ENCODE peak calls at places on chromosomes 16 and 17, in four cellular contexts. F is foreskin fibroblast, Q is lung, Z is AG04450. W is an unnamed sample.

GRCh38 chr16:50309527-50310307 is 43.4 kb downstream of the ADCY7 start:
- DNase-seq in F (no peak), Q (no peak), Z (no peak), W (no peak)

GRCh38 chr16:73058616-73059409 is 10.9 kb upstream of the ZFHX3 start:
- DNase-seq in F (peak), Q (no peak), Z (no peak), W (no peak)

GRCh38 chr16:1065466-1066128 is 7.0 kb upstream of the SSTR5 start:
- DNase-seq in Q (no peak), Z (no peak), F (no peak), W (no peak)

GRCh38 chr16:2513405-2514332 is at the start of gene ATP6V0C:
- DNase-seq in Q (peak), F (peak), Z (peak), W (peak)

GRCh38 chr16:87845213-87845612 is 24.1 kb downstream of the SLC7A5 start:
- DNase-seq in Z (no peak), Q (no peak), F (no peak), W (no peak)

GRCh38 chr16:12903325-12904040 is 2.1 kb downstream of the SHISA9 start:
- DNase-seq in F (peak), Q (no peak), Z (no peak), W (no peak)

GRCh38 chr17:193841-194806 is 12.7 kb upstream of the DOC2B start:
- DNase-seq in Z (no peak), Q (no peak), F (no peak), W (no peak)

GRCh38 chr16:81661082-81661481 is 118.0 kb upstream of the PLCG2 start:
- DNase-seq in Q (no peak), F (no peak), Z (no peak), W (no peak)

GRCh38 chr16:17470871-17471744 is at the start of gene XYLT1:
- DNase-seq in Q (peak), F (peak), Z (peak), W (peak)

GRCh38 chr16:67013823-67014640 is 14.9 kb upstream of the CBFB start:
- DNase-seq in F (peak), Q (peak), Z (no peak), W (peak)

GRCh38 chr16:49811630-49812334 is 44.1 kb downstream of the ZNF423 start:
- DNase-seq in F (peak), Q (no peak), Z (no peak), W (peak)

GRCh38 chr17:27362503-27362902 is 68.6 kb downstream of the WSB1 start:
- DNase-seq in F (no peak), Z (no peak), Q (no peak), W (no peak)

GRCh38 chr17:40901981-40902862 is 17.2 kb upstream of the KRT20 start:
- DNase-seq in F (peak), Q (no peak), Z (no peak), W (peak)

GRCh38 chr17:27390540-27390939 is 65.7 kb upstream of the KSR1 start:
- DNase-seq in F (no peak), Q (no peak), Z (no peak), W (no peak)

GRCh38 chr16:89087922-89088321 is 5.7 kb upstream of the ACSF3 start:
- DNase-seq in F (no peak), Q (no peak), Z (no peak), W (no peak)

GRCh38 chr16:50245417-50246298 is 20.7 kb upstream of the ADCY7 start:
- DNase-seq in Z (no peak), F (peak), Q (peak), W (peak)

GRCh38 chr17:67717192-67717623 is 528 bp upstream of the NOL11 start:
- DNase-seq in F (peak), Q (no peak), Z (no peak), W (peak)

GRCh38 chr16:6331770-6332169 is 1000.9 kb upstream of the RBFOX1 start:
- DNase-seq in Q (no peak), Z (no peak), F (no peak), W (no peak)

GRCh38 chr17:19260958-19261357 is 23.8 kb downstream of the EPN2 start:
- DNase-seq in Q (no peak), Z (no peak), F (no peak), W (no peak)

GRCh38 chr17:27532269-27533067 is 76.2 kb downstream of the KSR1 start:
- DNase-seq in Z (peak), F (peak), Q (peak), W (peak)

GRCh38 chr17:46832945-46833839 is 14.7 kb upstream of the WNT3 start:
- DNase-seq in Q (no peak), Z (peak), F (peak), W (peak)

GRCh38 chr16:81204794-81205680 is 33.5 kb upstream of the BCO1 start:
- DNase-seq in Q (no peak), Z (peak), F (peak), W (peak)

GRCh38 chr17:45262516-45263476 is 902 bp upstream of the SPATA32 start:
- DNase-seq in Z (no peak), Q (no peak), F (peak), W (peak)

GRCh38 chr17:13182450-13182849 is 164.6 kb upstream of the ELAC2 start:
- DNase-seq in Z (no peak), Q (no peak), F (no peak), W (no peak)

GRCh38 chr17:71978435-71978834 is 142.4 kb upstream of the SOX9 start:
- DNase-seq in Z (no peak), Q (no peak), F (no peak), W (no peak)

GRCh38 chr17:41383690-41384089 is 1.6 kb upstream of the KRT34 start:
- DNase-seq in Z (no peak), F (no peak), Q (no peak), W (no peak)

GRCh38 chr17:77877674-77878355 is 80.7 kb upstream of the TNRC6C start:
- DNase-seq in F (no peak), Z (no peak), Q (no peak), W (no peak)

GRCh38 chr17:18314059-18314730 is 599 bp downstream of the TOP3A start:
- DNase-seq in F (peak), Q (no peak), Z (no peak), W (peak)

GRCh38 chr17:78364436-78365281 is 4.8 kb upstream of the SOCS3 start:
- DNase-seq in F (no peak), Q (no peak), Z (no peak), W (peak)

GRCh38 chr17:35051183-35051578 is 12.3 kb downstream of the RFFL start:
- DNase-seq in F (no peak), Z (no peak), Q (no peak), W (no peak)

GRCh38 chr17:2181206-2181983 is 122.2 kb downstream of the SMG6 start:
- DNase-seq in F (peak), Z (peak), Q (peak), W (peak)

GRCh38 chr17:69047368-69048263 is 13.1 kb downstream of the ABCA9 start:
- DNase-seq in Q (peak), F (peak), Z (peak), W (peak)

GRCh38 chr17:81253358-81254131 is 14.4 kb downstream of the NDUFAF8 start:
- DNase-seq in Z (no peak), Q (peak), F (peak), W (no peak)

GRCh38 chr16:11629071-11630030 is 38.9 kb upstream of the SNN start:
- DNase-seq in F (no peak), Q (no peak), Z (peak), W (peak)

GRCh38 chr17:75979705-75980187 is 706 bp downstream of the TEN1 start:
- DNase-seq in F (peak), Z (peak), Q (no peak), W (no peak)

GRCh38 chr17:75978938-75979704 is at the start of the genes ACOX1 and TEN1:
- DNase-seq in Z (peak), Q (peak), F (peak), W (peak)

GRCh38 chr17:75980188-75981018 is 1.4 kb downstream of the TEN1 start:
- DNase-seq in Z (no peak), Q (no peak), F (no peak), W (no peak)

GRCh38 chr17:75976175-75976848 is 2.7 kb downstream of the ACOX1 start:
- DNase-seq in F (peak), Q (no peak), Z (no peak), W (no peak)

GRCh38 chr17:75975757-75976174 is 3.2 kb downstream of the ACOX1 start:
- DNase-seq in F (no peak), Q (no peak), Z (no peak), W (no peak)
- H3K4me3 ChIP-seq in F (no peak), Q (no peak), Z (no peak), W (no peak)

DNA sequence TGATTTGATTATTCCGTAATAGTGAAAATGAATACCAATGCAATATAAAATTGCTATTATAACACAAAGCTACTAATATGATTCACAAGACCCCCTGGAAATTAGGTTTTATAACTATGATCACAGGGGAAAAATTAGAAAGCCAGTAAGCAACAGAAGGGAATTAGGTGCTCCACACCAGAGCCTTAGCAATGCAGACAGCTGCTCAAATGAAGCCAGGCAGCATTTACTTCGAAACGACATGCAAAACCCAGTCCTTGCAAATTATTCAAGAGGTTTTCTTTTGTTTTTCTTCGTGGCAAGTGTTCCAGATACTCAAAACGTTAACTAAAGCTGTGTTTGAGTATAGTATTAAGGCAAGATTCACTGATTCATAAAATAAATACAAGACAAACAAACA is 47.9 kb downstream of the TOX3 start:
- DNase-seq in F (no peak), Q (no peak), Z (no peak), W (no peak)
- H3K4me3 ChIP-seq in F (no peak), Q (no peak), Z (no peak), W (no peak)

GRCh38 chr17:32551186-32551955 is 64.6 kb downstream of the CDK5R1 start:
- DNase-seq in F (peak), Q (no peak), Z (no peak), W (peak)
- H3K4me3 ChIP-seq in F (no peak), Q (no peak), Z (no peak), W (no peak)

GRCh38 chr16:30992931-30993816 is 8.2 kb downstream of the HSD3B7 start:
- DNase-seq in Q (no peak), Z (no peak), F (no peak), W (no peak)

GRCh38 chr16:30996324-30996999 is 11.5 kb downstream of the HSD3B7 start:
- DNase-seq in Z (no peak), Q (no peak), F (peak), W (no peak)

GRCh38 chr16:30997000-30997886 is 12.2 kb downstream of the HSD3B7 start:
- DNase-seq in Z (no peak), F (peak), Q (peak), W (peak)

GRCh38 chr16:30997887-30998711 is 12.3 kb downstream of the STX1B start:
- DNase-seq in Z (peak), Q (no peak), F (peak), W (peak)

GRCh38 chr16:30995927-30996323 is 10.9 kb downstream of the HSD3B7 start:
- DNase-seq in Q (no peak), F (peak), Z (no peak), W (no peak)
- H3K4me3 ChIP-seq in Q (no peak), F (peak), Z (no peak), W (no peak)

W was measured in astrocyte of the spinal cord.